ENCODE peak calls at places on chromosomes 3 and 15, in seven cellular contexts. Z is lower leg skin, Q is Panc1, D is RWPE1, K is pancreas, C is left lung, N is GM06990. Y is an unnamed sample.
A peak's percentile ranks its signal among the peaks of the same experiment; 100 is the strongest.

GRCh38 chr15:75712668-75713337 is at the start of gene CSPG4:
- DNase-seq in Z (no peak), Q (no peak), D (no peak), K (peak; percentile 67), C (peak; percentile 82), N (no peak), Y (no peak)

GRCh38 chr3:173395412-173396181 is 1.9 kb upstream of the NLGN1 start:
- DNase-seq in Z (peak; percentile 97), Q (no peak), D (peak; percentile 64), K (peak; percentile 83), C (peak; percentile 94), N (peak; percentile 63), Y (peak; percentile 67)

GRCh38 chr3:72661115-72661457 is 187.2 kb downstream of the SHQ1 start:
- DNase-seq in Z (peak; percentile 89), Q (no peak), D (peak; percentile 93), K (peak; percentile 94), C (peak; percentile 83), N (no peak), Y (no peak)

GRCh38 chr15:80996247-80996646 is 4.5 kb upstream of the TLNRD1 start:
- DNase-seq in Z (no peak), Q (no peak), D (no peak), K (no peak), C (no peak), N (no peak), Y (no peak)

GRCh38 chr3:78977073-78977472 is 790.7 kb downstream of the ROBO1 start:
- DNase-seq in Z (no peak), Q (no peak), D (no peak), K (no peak), C (no peak), N (no peak), Y (no peak)

GRCh38 chr3:114350690-114351089 is 56.9 kb downstream of the TIGIT start:
- DNase-seq in Z (no peak), Q (no peak), D (no peak), K (peak; percentile 49), C (peak; percentile 51), N (no peak), Y (no peak)

GRCh38 chr3:157154563-157155333 is 5.2 kb downstream of the CCNL1 start:
- DNase-seq in Z (no peak), Q (no peak), D (no peak), K (no peak), C (no peak), N (no peak), Y (no peak)

GRCh38 chr3:171829841-171830559 is 13.1 kb upstream of the TMEM212 start:
- DNase-seq in Z (peak; percentile 90), Q (peak; percentile 69), D (peak; percentile 37), K (peak; percentile 86), C (peak; percentile 84), N (no peak), Y (peak; percentile 37)

GRCh38 chr3:188683032-188683491 is 488.7 kb upstream of the TPRG1 start:
- DNase-seq in Z (no peak), Q (peak; percentile 43), D (no peak), K (no peak), C (no peak), N (no peak), Y (no peak)

GRCh38 chr15:41832875-41833274 is 5.0 kb downstream of the JMJD7 start:
- DNase-seq in Z (no peak), Q (no peak), D (peak; percentile 98), K (no peak), C (no peak), N (no peak), Y (no peak)

GRCh38 chr15:74529911-74530310 is 11.1 kb upstream of the ARID3B start:
- DNase-seq in Z (no peak), Q (no peak), D (no peak), K (no peak), C (no peak), N (no peak), Y (no peak)

GRCh38 chr3:177830411-177830849 is 633.1 kb upstream of the TBL1XR1 start:
- DNase-seq in Z (no peak), Q (no peak), D (peak; percentile 34), K (no peak), C (no peak), N (no peak), Y (no peak)

GRCh38 chr3:71659758-71660666 is 65.2 kb downstream of the EIF4E3 start:
- DNase-seq in Z (no peak), Q (no peak), D (no peak), K (no peak), C (no peak), N (no peak), Y (no peak)

GRCh38 chr3:196969001-196969659 is 497 bp upstream of the PIGZ start:
- DNase-seq in Z (peak; percentile 84), Q (no peak), D (peak; percentile 43), K (peak; percentile 77), C (peak; percentile 92), N (peak; percentile 76), Y (peak; percentile 78)

GRCh38 chr15:101152914-101153313 is 98.9 kb downstream of the CHSY1 start:
- DNase-seq in Z (no peak), Q (no peak), D (no peak), K (no peak), C (no peak), N (no peak), Y (no peak)

GRCh38 chr3:166011771-166012170 is 174.5 kb upstream of the BCHE start:
- DNase-seq in Z (no peak), Q (no peak), D (no peak), K (no peak), C (no peak), N (no peak), Y (no peak)

GRCh38 chr3:166013073-166013679 is 176.0 kb upstream of the BCHE start:
- DNase-seq in Z (no peak), Q (peak; percentile 10), D (peak; percentile 10), K (no peak), C (no peak), N (no peak), Y (no peak)
- TF ChIP-seq CTCF in Z (no peak), Q (peak; percentile 35), D (peak; percentile 69), K (peak; percentile 52), C (peak; percentile 16), N (peak; percentile 20), Y (peak; percentile 25)

DNA sequence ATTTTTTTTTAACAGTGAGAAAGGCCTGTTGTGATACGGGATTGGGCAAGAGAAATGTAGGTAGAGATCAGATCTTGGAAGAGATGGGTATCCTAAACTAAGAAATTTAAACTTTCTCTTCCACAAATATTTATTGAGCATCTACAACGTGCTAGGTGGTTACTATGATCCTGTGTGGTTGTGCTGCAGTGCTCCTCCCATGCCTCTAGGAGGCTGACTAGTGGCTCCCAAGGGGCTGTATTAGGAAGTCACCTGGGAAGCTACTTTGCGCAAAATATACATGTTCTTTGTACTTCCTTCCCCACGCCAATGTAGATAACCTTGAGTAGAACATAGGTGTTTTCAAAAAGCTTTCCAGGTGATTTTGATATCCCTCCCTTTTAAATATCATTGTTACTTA is 27.2 kb downstream of the USP3 start:
- DNase-seq in Z (no peak), Q (no peak), D (no peak), K (no peak), C (no peak), N (no peak), Y (no peak)
- TF ChIP-seq CTCF in Z (no peak), Q (peak; percentile 63), D (no peak), K (no peak), C (no peak), N (peak; percentile 21), Y (no peak)

DNA sequence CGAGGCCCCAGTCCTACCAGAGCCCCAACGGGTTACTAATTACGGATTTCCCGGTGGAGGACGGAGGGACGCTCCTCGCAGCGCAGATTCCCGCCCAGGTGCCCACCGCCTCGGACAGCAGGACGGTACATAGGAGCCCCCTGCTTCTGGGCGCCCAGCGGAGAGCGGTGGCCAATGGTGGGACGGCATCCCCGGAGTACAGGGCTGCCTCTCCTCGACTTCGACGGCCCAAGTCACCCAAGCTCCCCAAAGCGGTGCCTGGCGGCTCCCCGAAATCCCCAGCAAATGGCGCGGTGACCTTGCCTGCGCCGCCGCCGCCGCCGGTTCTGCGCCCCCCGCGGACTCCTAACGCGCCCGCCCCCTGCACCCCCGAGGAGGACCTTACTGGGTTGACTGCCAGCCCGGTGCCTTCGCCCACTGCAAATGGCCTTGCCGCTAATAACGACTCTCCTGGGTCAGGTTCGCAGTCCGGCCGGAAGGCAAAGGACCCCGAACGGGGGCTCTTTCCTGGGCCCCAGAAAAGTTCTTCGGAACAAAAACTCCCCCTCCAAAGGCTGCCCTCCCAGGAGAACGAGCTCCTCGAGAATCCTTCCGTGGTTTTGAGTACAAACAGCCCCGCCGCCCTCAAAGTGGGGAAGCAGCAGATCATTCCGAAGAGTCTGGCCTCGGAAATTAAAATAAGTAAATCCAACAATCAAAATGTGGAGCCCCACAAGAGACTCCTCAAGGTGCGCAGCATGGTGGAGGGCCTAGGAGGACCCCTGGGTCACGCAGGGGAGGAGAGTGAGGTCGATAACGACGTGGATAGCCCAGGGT is 1.1 kb downstream of the ARHGEF26 start:
- DNase-seq in Z (peak; percentile 86), Q (no peak), D (peak; percentile 9), K (peak; percentile 70), C (peak; percentile 83), N (no peak), Y (no peak)
- TF ChIP-seq CTCF in Z (no peak), Q (no peak), D (no peak), K (no peak), C (no peak), N (no peak), Y (no peak)

DNA sequence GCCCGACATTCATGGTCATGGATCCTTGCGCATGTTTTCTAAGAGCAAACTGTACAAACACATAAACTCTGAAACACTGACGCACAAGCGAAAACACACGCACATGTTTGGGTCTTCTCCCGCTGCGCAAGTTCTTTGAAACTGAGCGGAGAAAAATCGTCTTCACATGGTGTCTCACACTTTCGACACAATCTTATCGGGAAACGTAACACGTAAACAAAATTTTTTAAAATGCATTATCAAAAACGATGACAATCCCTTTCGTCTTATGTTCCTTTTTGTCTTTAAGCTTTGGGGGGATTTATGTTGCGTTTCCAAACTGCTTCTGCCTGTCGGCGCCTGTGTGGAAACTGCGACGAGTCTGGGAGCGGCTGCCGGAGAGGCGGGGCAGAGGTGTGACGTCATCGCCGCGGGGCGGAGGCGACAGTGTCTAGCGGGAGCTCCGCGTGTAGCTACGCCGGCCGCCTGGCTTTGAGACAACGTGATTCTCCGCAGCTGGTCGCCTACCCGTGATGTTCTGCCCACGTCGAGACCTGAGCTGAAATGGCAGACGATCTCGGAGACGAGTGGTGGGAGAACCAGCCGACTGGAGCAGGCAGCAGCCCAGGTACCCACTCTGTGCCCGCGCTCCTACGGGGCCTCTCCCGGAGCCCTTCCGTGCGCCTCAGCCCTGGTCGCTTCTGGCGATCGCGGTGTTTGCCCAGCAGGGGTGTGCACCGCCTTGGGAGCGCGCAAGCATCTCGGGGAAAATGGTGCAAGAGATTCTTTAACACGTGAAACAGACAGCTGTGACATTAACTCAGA is at the start of gene CMSS1:
- DNase-seq in Z (peak; percentile 99), Q (peak; percentile 86), D (peak; percentile 89), K (peak; percentile 96), C (peak; percentile 100), N (peak; percentile 96), Y (peak; percentile 92)
- TF ChIP-seq CTCF in Z (no peak), Q (no peak), D (peak; percentile 29), K (no peak), C (peak; percentile 37), N (no peak), Y (no peak)

DNA sequence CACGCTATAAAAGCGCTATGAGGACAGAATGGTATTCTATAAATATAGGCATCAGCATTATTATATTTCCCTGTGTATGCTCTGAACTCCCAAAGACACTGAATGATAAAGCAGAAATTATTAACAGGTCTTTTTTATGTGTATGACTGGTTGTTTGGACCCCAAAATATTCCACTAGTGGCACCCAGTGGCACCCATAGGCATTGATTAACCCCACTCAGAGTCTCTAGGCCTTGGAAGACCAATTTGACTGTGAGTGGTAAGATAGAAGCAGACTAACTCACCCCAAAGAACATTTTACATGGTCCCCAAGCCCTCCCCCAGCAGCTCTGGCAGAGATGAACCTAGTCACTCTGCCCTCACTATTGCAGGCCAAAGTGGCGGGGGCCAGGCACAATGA is 45.4 kb upstream of the UBE2E1 start:
- DNase-seq in Z (no peak), Q (no peak), D (no peak), K (no peak), C (no peak), N (no peak), Y (no peak)
- TF ChIP-seq CTCF in Z (no peak), Q (no peak), D (no peak), K (no peak), C (no peak), N (peak; percentile 33), Y (no peak)

Y was measured in GM10248.